ENCODE peak calls at places on chromosomes 5 and 9, in five cellular contexts. J, L, Z, Y and K are unnamed samples.

GRCh38 chr9:37678789-37679273 is 28.1 kb downstream of the FRMPD1 start:
- DNase-seq in J (no peak), L (no peak), Z (no peak), Y (no peak), K (no peak)

GRCh38 chr9:109274768-109275596 is 45.9 kb downstream of the EPB41L4B start:
- DNase-seq in J (no peak), L (no peak), Z (no peak), Y (no peak), K (no peak)

GRCh38 chr5:122141751-122142150 is 12.4 kb downstream of the ZNF474 start:
- DNase-seq in J (peak), L (no peak), Z (no peak), Y (no peak), K (no peak)

GRCh38 chr9:132169672-132170392 is 8.0 kb downstream of the NTNG2 start:
- DNase-seq in J (peak), L (peak), Z (no peak), Y (peak), K (no peak)

GRCh38 chr9:5510360-5510931 is at the start of gene PDCD1LG2:
- DNase-seq in J (peak), L (no peak), Z (no peak), Y (no peak), K (no peak)

GRCh38 chr5:158390556-158390955 is 531.6 kb upstream of the CLINT1 start:
- DNase-seq in J (peak), L (no peak), Z (no peak), Y (no peak), K (no peak)

GRCh38 chr5:148841519-148841918 is 15.1 kb downstream of the ADRB2 start:
- DNase-seq in J (no peak), L (no peak), Z (no peak), Y (no peak), K (no peak)

GRCh38 chr5:32301891-32302290 is 10.8 kb downstream of the MTMR12 start:
- DNase-seq in J (no peak), L (no peak), Z (no peak), Y (no peak), K (no peak)

GRCh38 chr5:17228833-17229291 is 11.4 kb downstream of the BASP1 start:
- DNase-seq in J (peak), L (no peak), Z (no peak), Y (no peak), K (no peak)

GRCh38 chr5:79503794-79504495 is 10.0 kb downstream of the HOMER1 start:
- DNase-seq in J (peak), L (no peak), Z (no peak), Y (no peak), K (no peak)

GRCh38 chr5:154477382-154478223 is 424 bp downstream of the HAND1 start:
- DNase-seq in J (peak), L (no peak), Z (no peak), Y (no peak), K (no peak)

GRCh38 chr5:90475436-90475980 is 844 bp downstream of the POLR3G start:
- DNase-seq in J (no peak), L (no peak), Z (no peak), Y (no peak), K (no peak)

GRCh38 chr9:91658513-91659105 is 235.0 kb upstream of the NFIL3 start:
- DNase-seq in J (no peak), L (no peak), Z (no peak), Y (no peak), K (no peak)

GRCh38 chr5:150295741-150296486 is 6.3 kb upstream of the CAMK2A start:
- DNase-seq in J (no peak), L (no peak), Z (peak), Y (peak), K (no peak)

GRCh38 chr9:128120061-128120740 is 7.3 kb downstream of the PTGES2 start:
- DNase-seq in J (no peak), L (no peak), Z (peak), Y (peak), K (no peak)

GRCh38 chr5:112742424-112742823 is 4.7 kb downstream of the APC start:
- DNase-seq in J (no peak), L (no peak), Z (peak), Y (no peak), K (no peak)

GRCh38 chr5:147805030-147805454 is 22.5 kb upstream of the JAKMIP2 start:
- DNase-seq in J (no peak), L (no peak), Z (no peak), Y (no peak), K (no peak)

GRCh38 chr5:43315262-43315661 is 2.0 kb upstream of the HMGCS1 start:
- DNase-seq in J (peak), L (no peak), Z (no peak), Y (no peak), K (no peak)

GRCh38 chr9:135468866-135469521 is 10.6 kb upstream of the PPP1R26 start:
- DNase-seq in J (peak), L (no peak), Z (no peak), Y (no peak), K (no peak)

GRCh38 chr5:58924306-58924705 is 341.4 kb downstream of the RAB3C start:
- DNase-seq in J (no peak), L (no peak), Z (no peak), Y (no peak), K (no peak)

GRCh38 chr5:79562351-79563246 is 48.7 kb upstream of the HOMER1 start:
- DNase-seq in J (peak), L (no peak), Z (no peak), Y (no peak), K (no peak)

GRCh38 chr5:52517667-52518066 is 270.0 kb upstream of the ITGA1 start:
- DNase-seq in J (no peak), L (no peak), Z (no peak), Y (no peak), K (no peak)

GRCh38 chr5:10635257-10635860 is 71.5 kb downstream of the ANKRD33B start:
- DNase-seq in J (peak), L (no peak), Z (no peak), Y (no peak), K (no peak)

GRCh38 chr5:40682431-40683017 is 2.8 kb downstream of the PTGER4 start:
- DNase-seq in J (peak), L (no peak), Z (no peak), Y (peak), K (no peak)

GRCh38 chr5:91269198-91269597 is 113.9 kb downstream of the ARRDC3 start:
- DNase-seq in J (no peak), L (no peak), Z (no peak), Y (no peak), K (no peak)

GRCh38 chr9:137311171-137311970 is 9.3 kb upstream of the NRARP start:
- DNase-seq in J (no peak), L (peak), Z (no peak), Y (no peak), K (no peak)

GRCh38 chr5:34543687-34544086 is 112.4 kb upstream of the RAI14 start:
- DNase-seq in J (no peak), L (no peak), Z (no peak), Y (no peak), K (no peak)

GRCh38 chr5:9194509-9194908 is 351.4 kb downstream of the SEMA5A start:
- DNase-seq in J (peak), L (no peak), Z (no peak), Y (no peak), K (no peak)

GRCh38 chr9:132018957-132019405 is 60.7 kb downstream of the MED27 start:
- DNase-seq in J (no peak), L (no peak), Z (no peak), Y (no peak), K (no peak)

GRCh38 chr5:108726446-108727091 is 21.1 kb upstream of the FER start:
- DNase-seq in J (peak), L (no peak), Z (no peak), Y (no peak), K (no peak)

GRCh38 chr5:154368041-154368800 is 77.6 kb upstream of the SAP30L start:
- DNase-seq in J (peak), L (no peak), Z (no peak), Y (peak), K (no peak)

GRCh38 chr5:127536687-127537086 is 19.2 kb downstream of the PRRC1 start:
- DNase-seq in J (no peak), L (no peak), Z (no peak), Y (no peak), K (no peak)
- TF ChIP-seq CTCF in J (no peak), L (peak), Z (peak), Y (no peak), K (peak)

GRCh38 chr5:57749396-57749795 is 266.8 kb upstream of the ACTBL2 start:
- DNase-seq in J (peak), L (no peak), Z (no peak), Y (no peak), K (no peak)

GRCh38 chr5:57751710-57752109 is 269.1 kb upstream of the ACTBL2 start:
- DNase-seq in J (no peak), L (no peak), Z (no peak), Y (no peak), K (no peak)

GRCh38 chr5:57750282-57750681 is 267.7 kb upstream of the ACTBL2 start:
- DNase-seq in J (no peak), L (no peak), Z (no peak), Y (no peak), K (no peak)

GRCh38 chr5:57753446-57753845 is 270.8 kb upstream of the ACTBL2 start:
- DNase-seq in J (no peak), L (no peak), Z (no peak), Y (no peak), K (no peak)

DNA sequence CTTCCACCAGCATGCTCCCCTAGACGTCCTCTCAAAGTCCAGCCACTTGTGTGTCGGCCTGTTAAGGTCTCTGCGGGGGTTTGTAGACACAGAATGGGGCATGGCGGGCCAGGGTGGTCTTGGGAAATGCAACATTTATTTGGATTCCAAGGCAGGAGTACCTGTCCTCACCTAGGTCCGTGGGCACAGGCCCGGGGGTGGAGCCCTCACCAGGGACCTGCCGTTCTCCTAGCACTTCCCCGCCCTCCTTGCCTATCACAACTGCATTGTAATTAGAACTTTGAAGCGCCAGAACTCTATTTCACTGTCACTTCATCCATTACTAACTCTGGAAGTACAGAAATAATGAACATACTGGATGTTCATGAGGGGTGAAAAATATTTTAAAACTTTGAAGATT is 268.3 kb upstream of the ACTBL2 start:
- DNase-seq in J (no peak), L (no peak), Z (no peak), Y (no peak), K (no peak)
- H3K4me3 ChIP-seq in J (no peak), L (no peak), Z (no peak), Y (no peak), K (no peak)

GRCh38 chr5:4294878-4295277 is 699.2 kb downstream of the IRX1 start:
- DNase-seq in J (no peak), L (no peak), Z (no peak), Y (no peak), K (no peak)

GRCh38 chr5:4295663-4296339 is 700.2 kb downstream of the IRX1 start:
- DNase-seq in J (no peak), L (no peak), Z (no peak), Y (no peak), K (no peak)
- TF ChIP-seq CTCF in J (no peak), L (peak), Z (peak), Y (no peak), K (no peak)

GRCh38 chr5:98755406-98755805 is 18.1 kb upstream of the RGMB start:
- DNase-seq in J (peak), L (no peak), Z (no peak), Y (no peak), K (no peak)

GRCh38 chr5:98749046-98749445 is 24.4 kb upstream of the RGMB start:
- DNase-seq in J (no peak), L (no peak), Z (no peak), Y (no peak), K (no peak)

GRCh38 chr5:98753507-98753906 is 20.0 kb upstream of the RGMB start:
- DNase-seq in J (no peak), L (no peak), Z (no peak), Y (no peak), K (no peak)

DNA sequence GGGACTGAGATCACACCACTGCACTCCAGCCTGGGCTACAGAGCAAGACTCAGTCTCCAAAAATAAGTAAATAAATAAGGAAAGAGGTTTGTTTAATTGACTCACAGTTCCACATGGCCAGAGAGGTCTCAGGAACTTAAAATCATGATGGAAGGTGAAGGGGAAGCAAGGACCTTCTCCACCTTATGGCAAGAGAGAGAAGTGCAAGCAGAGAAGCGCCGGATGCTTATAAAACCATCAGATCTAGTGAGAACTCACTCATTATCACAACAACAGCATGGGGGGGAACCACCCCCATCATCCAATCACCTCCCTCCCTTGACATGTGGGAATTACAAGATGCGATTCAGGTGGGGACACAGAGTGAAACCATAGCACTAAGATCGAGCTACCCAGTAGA is 22.8 kb upstream of the RGMB start:
- DNase-seq in J (no peak), L (no peak), Z (no peak), Y (no peak), K (no peak)
- H3K4me3 ChIP-seq in J (no peak), L (no peak), Z (no peak), Y (no peak), K (no peak)

GRCh38 chr9:69198526-69199250 is 24.6 kb downstream of the TJP2 start:
- DNase-seq in J (peak), L (no peak), Z (no peak), Y (no peak), K (no peak)

GRCh38 chr9:69202556-69202955 is 28.5 kb downstream of the TJP2 start:
- DNase-seq in J (no peak), L (no peak), Z (no peak), Y (no peak), K (no peak)

GRCh38 chr9:69204378-69204777 is 30.3 kb downstream of the TJP2 start:
- DNase-seq in J (no peak), L (no peak), Z (no peak), Y (no peak), K (no peak)

GRCh38 chr9:69197687-69198086 is 23.6 kb downstream of the TJP2 start:
- DNase-seq in J (no peak), L (no peak), Z (no peak), Y (no peak), K (no peak)

GRCh38 chr9:69200071-69200470 is 26.0 kb downstream of the TJP2 start:
- DNase-seq in J (peak), L (no peak), Z (no peak), Y (no peak), K (no peak)
- TF ChIP-seq CTCF in J (no peak), L (no peak), Z (no peak), Y (no peak), K (no peak)

DNA sequence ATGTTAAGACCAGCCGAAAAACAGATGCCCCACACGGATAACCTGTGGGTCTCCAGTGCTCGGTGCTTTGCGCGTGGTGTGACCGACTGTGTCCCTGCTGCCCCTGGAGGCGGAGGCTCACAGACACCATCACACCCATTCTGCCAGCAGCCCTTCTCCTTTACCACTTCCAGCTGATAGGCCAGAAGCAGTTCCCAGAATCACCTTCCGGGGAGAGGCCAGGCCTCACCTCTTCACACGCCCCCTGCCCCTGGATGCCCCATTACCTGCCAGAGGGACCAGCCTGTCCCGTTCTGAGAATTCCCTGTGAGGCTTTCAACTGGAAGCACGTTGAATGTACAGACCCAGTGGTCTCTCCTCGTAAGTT is 21.6 kb upstream of the LRRC14B start:
- DNase-seq in J (no peak), L (no peak), Z (no peak), Y (no peak), K (peak)
- H3K4me3 ChIP-seq in J (no peak), L (peak), Z (no peak), Y (no peak), K (no peak)